ENCODE peak calls at places on chromosome 13, in five cellular contexts. B, P, Q, Z and E are unnamed samples.

GRCh38 chr13:44470623-44471562 is 97.3 kb downstream of the SERP2 start:
- DNase-seq in B (no peak), P (no peak), Q (no peak), Z (no peak), E (no peak)

GRCh38 chr13:42360046-42360445 is 88.1 kb downstream of the AKAP11 start:
- DNase-seq in B (no peak), P (no peak), Q (no peak), Z (no peak), E (no peak)

GRCh38 chr13:112657850-112658445 is 31.9 kb upstream of the ATP11A start:
- DNase-seq in B (no peak), P (no peak), Q (peak; percentile 79), Z (no peak), E (peak; percentile 34)

GRCh38 chr13:110070046-110070445 is 236.9 kb downstream of the COL4A1 start:
- DNase-seq in B (no peak), P (no peak), Q (no peak), Z (no peak), E (no peak)

GRCh38 chr13:110316196-110316595 is 9.1 kb downstream of the COL4A2 start:
- DNase-seq in B (no peak), P (no peak), Q (peak; percentile 63), Z (no peak), E (no peak)

GRCh38 chr13:19888799-19889198 is 25.4 kb upstream of the ZMYM5 start:
- DNase-seq in B (no peak), P (no peak), Q (no peak), Z (no peak), E (no peak)

GRCh38 chr13:45299194-45299593 is 41.8 kb downstream of the TPT1 start:
- DNase-seq in B (no peak), P (no peak), Q (peak; percentile 46), Z (no peak), E (no peak)

GRCh38 chr13:29162638-29163037 is 342.5 kb downstream of the MTUS2 start:
- DNase-seq in B (no peak), P (no peak), Q (no peak), Z (no peak), E (no peak)

GRCh38 chr13:110855363-110855762 is 59.5 kb downstream of the ANKRD10 start:
- DNase-seq in B (no peak), P (no peak), Q (no peak), Z (no peak), E (no peak)

GRCh38 chr13:101523154-101523669 is 70.7 kb downstream of the ITGBL1 start:
- DNase-seq in B (no peak), P (no peak), Q (no peak), Z (no peak), E (no peak)

GRCh38 chr13:35349052-35349451 is 127.4 kb downstream of the MAB21L1 start:
- DNase-seq in B (no peak), P (no peak), Q (no peak), Z (no peak), E (no peak)

GRCh38 chr13:109400192-109400591 is 386.2 kb downstream of the IRS2 start:
- DNase-seq in B (peak; percentile 26), P (no peak), Q (no peak), Z (peak; percentile 22), E (no peak)

GRCh38 chr13:98919566-98919965 is 58.3 kb downstream of the DOCK9 start:
- DNase-seq in B (no peak), P (no peak), Q (no peak), Z (no peak), E (no peak)

GRCh38 chr13:37870895-37871550 is 1.5 kb upstream of the TRPC4 start:
- DNase-seq in B (no peak), P (no peak), Q (no peak), Z (no peak), E (no peak)

GRCh38 chr13:102267191-102267590 is 134.7 kb downstream of the FGF14 start:
- DNase-seq in B (no peak), P (no peak), Q (no peak), Z (no peak), E (no peak)

GRCh38 chr13:26058704-26059103 is 6.9 kb upstream of the SHISA2 start:
- DNase-seq in B (no peak), P (no peak), Q (no peak), Z (no peak), E (no peak)

GRCh38 chr13:35389535-35389934 is 87.0 kb downstream of the MAB21L1 start:
- DNase-seq in B (no peak), P (no peak), Q (no peak), Z (no peak), E (no peak)

GRCh38 chr13:42395066-42395821 is 123.3 kb downstream of the AKAP11 start:
- DNase-seq in B (no peak), P (no peak), Q (no peak), Z (no peak), E (no peak)

GRCh38 chr13:42788601-42789000 is 7.2 kb downstream of the FAM216B start:
- DNase-seq in B (no peak), P (no peak), Q (no peak), Z (no peak), E (no peak)

GRCh38 chr13:94233831-94234230 is 245.7 kb downstream of the DCT start:
- DNase-seq in B (no peak), P (no peak), Q (no peak), Z (no peak), E (no peak)

GRCh38 chr13:41547253-41548000 is 90.1 kb downstream of the RGCC start:
- DNase-seq in B (no peak), P (no peak), Q (peak; percentile 89), Z (peak; percentile 66), E (peak; percentile 18)

GRCh38 chr13:37136187-37136586 is 30.7 kb upstream of the CSNK1A1L start:
- DNase-seq in B (no peak), P (no peak), Q (no peak), Z (no peak), E (no peak)

GRCh38 chr13:27396252-27396846 is 28.1 kb upstream of the GTF3A start:
- DNase-seq in B (no peak), P (no peak), Q (no peak), Z (no peak), E (no peak)

GRCh38 chr13:102597029-102598015 is 536 bp downstream of the TPP2 start:
- DNase-seq in B (peak; percentile 37), P (peak; percentile 32), Q (peak; percentile 88), Z (peak; percentile 16), E (no peak)

GRCh38 chr13:40477623-40478608 is 188.5 kb downstream of the FOXO1 start:
- DNase-seq in B (peak; percentile 25), P (no peak), Q (peak; percentile 85), Z (peak; percentile 62), E (no peak)

GRCh38 chr13:31846984-31847752 is 107.8 kb downstream of the RXFP2 start:
- DNase-seq in B (no peak), P (no peak), Q (no peak), Z (no peak), E (no peak)

GRCh38 chr13:67049744-67050143 is 180.4 kb downstream of the PCDH9 start:
- DNase-seq in B (no peak), P (no peak), Q (no peak), Z (no peak), E (no peak)

GRCh38 chr13:75566658-75567057 is 17.1 kb downstream of the UCHL3 start:
- DNase-seq in B (no peak), P (no peak), Q (no peak), Z (no peak), E (no peak)

GRCh38 chr13:40974460-40975407 is 44.4 kb downstream of the ELF1 start:
- DNase-seq in B (no peak), P (no peak), Q (no peak), Z (no peak), E (peak; percentile 20)

GRCh38 chr13:50285283-50285682 is 270.0 kb downstream of the KCNRG start:
- DNase-seq in B (no peak), P (no peak), Q (no peak), Z (no peak), E (no peak)
- H3K4me3 ChIP-seq in B (no peak overlapping the region), P (no peak overlapping the region), Q (no peak overlapping the region), Z (no peak overlapping the region), E (no peak overlapping the region)

GRCh38 chr13:70098669-70099068 is 9.0 kb upstream of the ATXN8OS start:
- DNase-seq in B (no peak), P (no peak), Q (no peak), Z (no peak), E (no peak)
- TF ChIP-seq CTCF in B (no peak), P (no peak), Q (no peak), Z (peak; percentile 45), E (no peak)

GRCh38 chr13:21079206-21079605 is 17.8 kb upstream of the LATS2 start:
- DNase-seq in B (no peak), P (no peak), Q (no peak), Z (no peak), E (no peak)

GRCh38 chr13:21078501-21078900 is 17.1 kb upstream of the LATS2 start:
- DNase-seq in B (no peak), P (no peak), Q (no peak), Z (no peak), E (no peak)

GRCh38 chr13:21077360-21078353 is 16.3 kb upstream of the LATS2 start:
- DNase-seq in B (no peak), P (no peak), Q (no peak), Z (no peak), E (no peak)

GRCh38 chr13:21081926-21082325 is 20.5 kb upstream of the LATS2 start:
- DNase-seq in B (no peak), P (no peak), Q (no peak), Z (no peak), E (no peak)

GRCh38 chr13:21079761-21080730 is 18.7 kb upstream of the LATS2 start:
- DNase-seq in B (no peak), P (no peak), Q (no peak), Z (no peak), E (peak; percentile 84)
- H3K4me3 ChIP-seq in B (peak overlapping the region; percentile 26), P (no peak overlapping the region), Q (no peak overlapping the region), Z (peak overlapping the region; percentile 40), E (peak overlapping the region; percentile 13)

GRCh38 chr13:76884167-76884566 is 2.0 kb downstream of the KCTD12 start:
- DNase-seq in B (peak; percentile 27), P (no peak), Q (no peak), Z (peak; percentile 27), E (no peak)

GRCh38 chr13:76886292-76887061 is at the start of gene KCTD12:
- DNase-seq in B (peak; percentile 82), P (peak; percentile 86), Q (peak; percentile 97), Z (peak; percentile 93), E (no peak)

GRCh38 chr13:76884571-76885202 is 1.5 kb downstream of the KCTD12 start:
- DNase-seq in B (no peak), P (no peak), Q (no peak), Z (no peak), E (no peak)

GRCh38 chr13:76886005-76886291 is 257 bp downstream of the KCTD12 start:
- DNase-seq in B (peak; percentile 43), P (no peak), Q (no peak), Z (no peak), E (no peak)

GRCh38 chr13:76885203-76886004 is 801 bp downstream of the KCTD12 start:
- DNase-seq in B (peak; percentile 68), P (peak; percentile 66), Q (peak; percentile 95), Z (peak; percentile 81), E (no peak)
- TF ChIP-seq CTCF in B (peak; percentile 51), P (no peak), Q (no peak), Z (peak; percentile 59), E (peak; percentile 44)

DNA sequence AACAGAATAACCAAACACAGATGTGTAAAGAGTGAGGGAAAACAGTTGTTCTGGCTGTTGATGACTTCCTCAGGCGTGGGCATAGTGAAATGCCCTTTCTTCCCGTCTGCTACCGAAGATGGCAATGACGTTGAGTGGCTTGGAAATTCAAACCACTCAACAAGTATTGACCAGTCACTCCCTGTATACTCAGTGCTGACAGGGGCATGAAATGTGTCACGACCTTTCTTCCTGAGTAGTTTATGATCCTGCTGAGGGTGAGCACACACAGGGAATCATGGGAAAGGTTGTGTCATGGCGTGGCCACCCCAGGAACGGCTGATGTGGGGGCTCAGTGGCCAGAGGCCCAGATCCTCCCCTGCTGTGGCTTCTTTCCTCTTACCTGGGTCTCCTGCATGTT is 87.8 kb upstream of the C1QTNF9B start:
- DNase-seq in B (no peak), P (no peak), Q (no peak), Z (no peak), E (no peak)
- H3K4me3 ChIP-seq in B (no peak overlapping the region), P (no peak overlapping the region), Q (no peak overlapping the region), Z (no peak overlapping the region), E (no peak overlapping the region)